ENCODE peak calls at places on chromosomes 3 and 15, in five cellular contexts. One of them, this sample, is unnamed.

GRCh38 chr3:161454615-161455014 is 42.0 kb upstream of the OTOL1 start:
- DNase-seq in stomach: no peak
- DNase-seq in PC-9: no peak
- DNase-seq in transverse colon: no peak
- DNase-seq in uterus: no peak
- DNase-seq in this sample: no peak

GRCh38 chr15:33975023-33975565 is 6.8 kb downstream of the CHRM5 start:
- DNase-seq in transverse colon: no peak
- DNase-seq in stomach: no peak
- DNase-seq in PC-9: no peak
- DNase-seq in uterus: no peak
- DNase-seq in this sample: no peak

GRCh38 chr3:155984791-155985417 is 114.5 kb downstream of the GMPS start:
- DNase-seq in uterus: no peak
- DNase-seq in transverse colon: no peak
- DNase-seq in PC-9: no peak
- DNase-seq in stomach: no peak
- DNase-seq in this sample: no peak

GRCh38 chr15:39502048-39502447 is 78.8 kb upstream of the THBS1 start:
- DNase-seq in PC-9: no peak
- DNase-seq in stomach: no peak
- DNase-seq in uterus: no peak
- DNase-seq in transverse colon: no peak
- DNase-seq in this sample: no peak

GRCh38 chr3:105157016-105157765 is 209.5 kb upstream of the ALCAM start:
- DNase-seq in transverse colon: no peak
- DNase-seq in PC-9: no peak
- DNase-seq in uterus: no peak
- DNase-seq in stomach: no peak
- DNase-seq in this sample: no peak

GRCh38 chr3:14441240-14441919 is 39.0 kb downstream of the SLC6A6 start:
- DNase-seq in PC-9: peak
- DNase-seq in transverse colon: no peak
- DNase-seq in stomach: no peak
- DNase-seq in uterus: no peak
- DNase-seq in this sample: no peak

GRCh38 chr3:77693147-77693546 is 653.2 kb downstream of the ROBO2 start:
- DNase-seq in stomach: no peak
- DNase-seq in PC-9: no peak
- DNase-seq in transverse colon: no peak
- DNase-seq in uterus: no peak
- DNase-seq in this sample: no peak

GRCh38 chr3:179288845-179289244 is 34.0 kb upstream of the ZNF639 start:
- DNase-seq in transverse colon: no peak
- DNase-seq in uterus: no peak
- DNase-seq in PC-9: no peak
- DNase-seq in stomach: no peak
- DNase-seq in this sample: no peak

GRCh38 chr15:41620536-41621199 is 39.5 kb upstream of the MGA start:
- DNase-seq in transverse colon: no peak
- DNase-seq in PC-9: no peak
- DNase-seq in uterus: no peak
- DNase-seq in stomach: no peak
- DNase-seq in this sample: no peak

GRCh38 chr15:73249499-73249898 is 119.3 kb downstream of the HCN4 start:
- DNase-seq in stomach: no peak
- DNase-seq in uterus: no peak
- DNase-seq in transverse colon: no peak
- DNase-seq in PC-9: no peak
- DNase-seq in this sample: no peak

GRCh38 chr15:77495806-77496589 is 75.3 kb downstream of the HMG20A start:
- DNase-seq in uterus: no peak
- DNase-seq in transverse colon: no peak
- DNase-seq in PC-9: no peak
- DNase-seq in stomach: no peak
- DNase-seq in this sample: no peak

GRCh38 chr3:138356666-138357409 is 8.5 kb downstream of the MRAS start:
- DNase-seq in uterus: no peak
- DNase-seq in transverse colon: no peak
- DNase-seq in stomach: no peak
- DNase-seq in PC-9: no peak
- DNase-seq in this sample: no peak

GRCh38 chr3:132135628-132136333 is 101.0 kb upstream of the CPNE4 start:
- DNase-seq in PC-9: peak
- DNase-seq in stomach: no peak
- DNase-seq in uterus: no peak
- DNase-seq in transverse colon: no peak
- DNase-seq in this sample: no peak

GRCh38 chr3:12286927-12287726 is 1.7 kb upstream of the PPARG start:
- DNase-seq in uterus: peak
- DNase-seq in transverse colon: peak
- DNase-seq in PC-9: no peak
- DNase-seq in stomach: peak
- DNase-seq in this sample: no peak

DNA sequence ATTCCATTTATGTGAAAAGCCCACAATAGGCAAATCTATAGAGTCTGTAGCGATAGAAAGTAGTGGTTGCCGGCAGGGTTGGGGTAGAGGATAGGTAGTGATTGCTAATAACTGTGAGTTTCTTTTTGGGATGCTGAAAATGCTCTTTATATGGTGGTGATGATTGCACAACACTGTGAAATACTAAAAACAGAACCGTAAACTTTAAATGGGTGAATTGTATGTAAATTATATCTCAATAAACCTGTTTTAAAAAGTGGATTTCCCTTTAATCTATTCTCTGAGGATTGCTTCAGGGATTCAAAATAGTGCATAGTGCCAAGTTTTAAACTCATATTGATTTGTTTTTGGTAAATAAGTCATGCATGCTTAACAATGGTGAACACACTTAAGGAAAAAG is 140.2 kb downstream of the LPP start:
- DNase-seq in uterus: no peak
- DNase-seq in transverse colon: no peak
- DNase-seq in stomach: no peak
- DNase-seq in PC-9: no peak
- DNase-seq in this sample: no peak
- H3K27ac ChIP-seq in uterus: peak
- H3K27ac ChIP-seq in transverse colon: peak
- H3K27ac ChIP-seq in stomach: peak
- H3K27ac ChIP-seq in PC-9: peak
- H3K27ac ChIP-seq in this sample: no peak

GRCh38 chr3:141878326-141878725 is 1.9 kb downstream of the ATP1B3 start:
- DNase-seq in transverse colon: no peak
- DNase-seq in PC-9: no peak
- DNase-seq in uterus: no peak
- DNase-seq in stomach: no peak
- DNase-seq in this sample: no peak
- H3K4me3 ChIP-seq in transverse colon: no peak
- H3K4me3 ChIP-seq in PC-9: peak
- H3K4me3 ChIP-seq in uterus: peak
- H3K4me3 ChIP-seq in stomach: peak
- H3K4me3 ChIP-seq in this sample: peak

GRCh38 chr3:60025071-60026055 is 975.5 kb upstream of the CFAP20DC start:
- DNase-seq in uterus: no peak
- DNase-seq in stomach: no peak
- DNase-seq in transverse colon: no peak
- DNase-seq in PC-9: no peak
- DNase-seq in this sample: no peak
- H3K27ac ChIP-seq in uterus: no peak
- H3K27ac ChIP-seq in stomach: no peak
- H3K27ac ChIP-seq in transverse colon: no peak
- H3K27ac ChIP-seq in PC-9: no peak
- H3K27ac ChIP-seq in this sample: no peak

GRCh38 chr3:152384412-152384811 is 115.7 kb downstream of the MBNL1 start:
- DNase-seq in PC-9: no peak
- DNase-seq in stomach: no peak
- DNase-seq in transverse colon: no peak
- DNase-seq in uterus: no peak
- DNase-seq in this sample: no peak

GRCh38 chr3:152382312-152383135 is 113.8 kb downstream of the MBNL1 start:
- DNase-seq in uterus: no peak
- DNase-seq in PC-9: no peak
- DNase-seq in stomach: no peak
- DNase-seq in transverse colon: no peak
- DNase-seq in this sample: no peak

GRCh38 chr3:152381881-152382295 is 113.2 kb downstream of the MBNL1 start:
- DNase-seq in PC-9: no peak
- DNase-seq in stomach: no peak
- DNase-seq in uterus: no peak
- DNase-seq in transverse colon: no peak
- DNase-seq in this sample: no peak

GRCh38 chr3:152385761-152386160 is 117.0 kb downstream of the MBNL1 start:
- DNase-seq in uterus: no peak
- DNase-seq in PC-9: no peak
- DNase-seq in stomach: no peak
- DNase-seq in transverse colon: no peak
- DNase-seq in this sample: no peak

DNA sequence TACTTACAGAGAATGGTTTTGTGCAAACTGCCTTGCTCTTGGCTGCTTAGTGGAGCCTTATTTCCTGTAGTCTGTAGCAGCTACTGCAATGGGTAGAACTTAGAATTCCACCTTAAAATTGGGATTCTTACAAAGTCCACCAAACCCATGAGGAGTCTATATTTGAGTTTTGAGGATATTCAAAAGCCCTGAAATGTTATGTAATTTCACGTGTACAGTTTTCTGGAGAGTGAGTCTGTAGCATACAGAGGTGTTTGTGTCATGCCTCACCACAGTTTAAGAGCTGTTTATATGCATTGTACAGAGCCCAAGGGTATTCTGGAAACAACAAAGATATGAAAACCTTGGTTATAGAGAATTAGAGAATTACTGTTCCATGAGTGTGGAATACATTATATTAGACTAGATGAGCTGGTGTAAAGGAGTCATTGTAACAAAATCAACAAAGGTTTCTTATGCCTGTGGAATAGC is 114.4 kb downstream of the MBNL1 start:
- DNase-seq in PC-9: no peak
- DNase-seq in stomach: no peak
- DNase-seq in uterus: no peak
- DNase-seq in transverse colon: no peak
- DNase-seq in this sample: no peak
- H3K4me3 ChIP-seq in PC-9: no peak
- H3K4me3 ChIP-seq in stomach: no peak
- H3K4me3 ChIP-seq in uterus: peak
- H3K4me3 ChIP-seq in transverse colon: no peak
- H3K4me3 ChIP-seq in this sample: peak